ENCODE peak calls at places on chromosomes 3 and 15, in eight cellular contexts. E, A, R, P, G, O, K and D are unnamed samples.

GRCh38 chr3:56923546-56924224 is 121.9 kb upstream of the ARHGEF3 start:
- DNase-seq in P (peak), O (no peak), G (peak), R (peak), E (no peak), A (peak), K (no peak), D (peak)

GRCh38 chr3:160756907-160757623 is 1.0 kb downstream of the PPM1L start:
- DNase-seq in R (no peak), A (no peak), O (no peak), E (peak), P (no peak), G (no peak), K (no peak), D (peak)

GRCh38 chr15:34793901-34794300 is 1.4 kb downstream of the ACTC1 start:
- DNase-seq in K (no peak), G (no peak), O (no peak), R (no peak), E (no peak), P (no peak), A (no peak), D (no peak)

GRCh38 chr15:66845266-66845785 is 143.3 kb downstream of the SMAD6 start:
- DNase-seq in G (no peak), E (no peak), A (no peak), O (no peak), K (no peak), R (no peak), P (no peak), D (no peak)

GRCh38 chr3:23735575-23736326 is 70.0 kb upstream of the UBE2E1 start:
- DNase-seq in G (no peak), A (no peak), R (no peak), O (no peak), K (no peak), E (peak), P (no peak), D (no peak)

GRCh38 chr3:58386966-58387365 is 46.7 kb downstream of the PDHB start:
- DNase-seq in R (no peak), O (no peak), G (peak), K (no peak), E (peak), A (no peak), P (no peak), D (peak)

GRCh38 chr3:52281980-52282801 is 3.7 kb upstream of the WDR82 start:
- DNase-seq in A (no peak), K (no peak), O (no peak), P (peak), G (peak), R (peak), E (no peak), D (no peak)

GRCh38 chr3:170992854-170993253 is 33.7 kb downstream of the SLC2A2 start:
- DNase-seq in O (no peak), K (no peak), G (no peak), E (no peak), R (no peak), A (no peak), P (no peak), D (no peak)

GRCh38 chr3:7249493-7250076 is 388.7 kb downstream of the GRM7 start:
- DNase-seq in K (no peak), G (peak), A (no peak), E (no peak), O (no peak), P (no peak), R (no peak), D (no peak)

GRCh38 chr15:40047413-40048154 is 8.6 kb upstream of the SRP14 start:
- DNase-seq in P (peak), G (peak), R (peak), K (peak), O (peak), A (no peak), E (no peak), D (no peak)

GRCh38 chr15:58066042-58066867 is 744 bp upstream of the ALDH1A2 start:
- DNase-seq in E (peak), K (no peak), O (peak), G (no peak), A (no peak), R (no peak), P (no peak), D (peak)

GRCh38 chr15:44568338-44568737 is 31.4 kb downstream of the EIF3J start:
- DNase-seq in E (no peak), G (no peak), K (no peak), A (no peak), R (no peak), P (no peak), O (no peak), D (no peak)

GRCh38 chr3:126746395-126747177 is 42.5 kb downstream of the CHCHD6 start:
- DNase-seq in E (no peak), A (no peak), R (no peak), G (peak), O (no peak), P (no peak), K (peak), D (no peak)

GRCh38 chr3:111803123-111803593 is 55.9 kb upstream of the PHLDB2 start:
- DNase-seq in R (no peak), P (no peak), E (no peak), K (peak), G (peak), A (no peak), O (no peak), D (no peak)

GRCh38 chr15:99615460-99615859 is 49.7 kb downstream of the MEF2A start:
- DNase-seq in P (no peak), O (no peak), R (no peak), A (no peak), K (no peak), E (no peak), G (no peak), D (no peak)

GRCh38 chr3:122076414-122077292 is 21.5 kb downstream of the CD86 start:
- DNase-seq in A (no peak), E (no peak), P (no peak), R (no peak), O (no peak), K (no peak), G (no peak), D (no peak)

GRCh38 chr3:151795276-151795675 is 18.6 kb upstream of the AADAC start:
- DNase-seq in E (no peak), R (no peak), P (no peak), O (no peak), A (no peak), G (peak), K (peak), D (no peak)

GRCh38 chr3:124964432-124964831 is 29.9 kb upstream of the MUC13 start:
- DNase-seq in E (no peak), R (no peak), G (peak), K (peak), P (no peak), A (no peak), O (no peak), D (no peak)

GRCh38 chr15:58070801-58071418 is 5.4 kb upstream of the ALDH1A2 start:
- DNase-seq in O (no peak), E (no peak), A (no peak), R (no peak), G (peak), P (no peak), K (no peak), D (peak)

GRCh38 chr3:69822501-69822900 is 83.2 kb downstream of the MITF start:
- DNase-seq in E (no peak), R (no peak), A (no peak), P (no peak), G (peak), O (no peak), K (no peak), D (no peak)

GRCh38 chr15:80152896-80153876 is at the start of gene FAH:
- DNase-seq in A (no peak), O (peak), K (no peak), E (no peak), R (peak), G (peak), P (no peak), D (no peak)

GRCh38 chr3:169812124-169812843 is 386 bp upstream of the LRRIQ4 start:
- DNase-seq in R (peak), G (peak), P (peak), K (peak), O (peak), A (peak), E (peak), D (peak)

GRCh38 chr3:87354399-87354798 is 78.0 kb upstream of the POU1F1 start:
- DNase-seq in R (no peak), A (no peak), K (no peak), E (no peak), O (no peak), P (no peak), G (peak), D (no peak)

GRCh38 chr3:30440147-30440604 is 166.2 kb upstream of the TGFBR2 start:
- DNase-seq in R (no peak), K (no peak), G (peak), E (no peak), P (no peak), O (no peak), A (no peak), D (no peak)

GRCh38 chr15:41967506-41968206 is 4.7 kb downstream of the EHD4 start:
- DNase-seq in R (no peak), K (no peak), E (no peak), G (peak), P (no peak), A (no peak), O (peak), D (no peak)

GRCh38 chr3:107738486-107739183 is 215.9 kb downstream of the BBX start:
- DNase-seq in P (no peak), R (no peak), E (no peak), K (no peak), A (no peak), G (no peak), O (no peak), D (no peak)

GRCh38 chr3:105255351-105255750 is 111.4 kb upstream of the ALCAM start:
- DNase-seq in R (no peak), G (no peak), E (peak), K (no peak), A (no peak), P (no peak), O (no peak), D (no peak)

GRCh38 chr3:105465251-105465853 is 98.6 kb downstream of the ALCAM start:
- DNase-seq in P (no peak), O (no peak), E (no peak), K (no peak), R (no peak), G (peak), A (no peak), D (no peak)

GRCh38 chr15:68725736-68726135 is 95.0 kb downstream of the ANP32A start:
- DNase-seq in K (no peak), A (no peak), O (no peak), E (no peak), P (no peak), R (no peak), G (no peak), D (peak)

GRCh38 chr15:57527382-57528091 is 64.2 kb upstream of the MYZAP start:
- DNase-seq in R (no peak), P (no peak), A (no peak), E (peak), O (peak), K (peak), G (peak), D (peak)

GRCh38 chr3:48018841-48019240 is 2.6 kb upstream of the MAP4 start:
- DNase-seq in A (no peak), P (no peak), E (no peak), G (peak), K (no peak), O (no peak), R (no peak), D (no peak)